ENCODE peak calls at places on chromosomes 6 and 20, in seven cellular contexts. I is mucosa of descending colon; H is heart left ventricle; S is upper lobe of right lung; J is transverse colon; R is CD8-positive, alpha-beta memory T cell; U is psoas muscle. G is an unnamed sample. For H3K9me3, the result is how much of the 10 kb centered on the place peaks cover.

GRCh38 chr6:55046869-55047422 is 127.4 kb upstream of the HCRTR2 start:
- DNase-seq in J (no peak), S (no peak), I (no peak), R (no peak), U (no peak), H (peak), G (no peak)

GRCh38 chr6:136326038-136326561 is 36.5 kb upstream of the BCLAF1 start:
- DNase-seq in S (no peak), H (no peak), U (no peak), R (no peak), I (no peak), J (no peak), G (no peak)

GRCh38 chr6:100460650-100461204 is 4.0 kb downstream of the SIM1 start:
- DNase-seq in R (no peak), I (no peak), J (no peak), S (no peak), U (no peak), H (no peak), G (no peak)

GRCh38 chr20:16027710-16028109 is 545.5 kb downstream of the KIF16B start:
- DNase-seq in U (no peak), H (no peak), S (no peak), I (no peak), J (no peak), R (no peak), G (no peak)

GRCh38 chr6:79922018-79922417 is 25.3 kb downstream of the ELOVL4 start:
- DNase-seq in H (no peak), U (no peak), R (no peak), S (no peak), I (no peak), J (no peak), G (no peak)

GRCh38 chr6:145147559-145147958 is 587.8 kb downstream of the EPM2A start:
- DNase-seq in R (no peak), J (no peak), I (no peak), S (no peak), H (no peak), U (no peak), G (no peak)

GRCh38 chr6:1812034-1812433 is 202.3 kb downstream of the FOXC1 start:
- DNase-seq in S (no peak), R (no peak), H (no peak), U (no peak), I (no peak), J (no peak), G (no peak)

GRCh38 chr6:145071836-145072235 is 663.5 kb downstream of the EPM2A start:
- DNase-seq in S (no peak), R (no peak), U (no peak), H (no peak), I (no peak), J (no peak), G (no peak)

GRCh38 chr6:144134737-144135136 is 15.6 kb upstream of the STX11 start:
- DNase-seq in I (no peak), J (no peak), U (no peak), H (no peak), R (no peak), S (no peak), G (no peak)

GRCh38 chr6:41546866-41547798 is 951 bp downstream of the FOXP4 start:
- DNase-seq in I (peak), R (peak), H (peak), J (peak), S (peak), U (peak), G (peak)

GRCh38 chr6:139257291-139257690 is 34.5 kb downstream of the TXLNB start:
- DNase-seq in R (no peak), S (no peak), J (no peak), I (no peak), H (no peak), U (no peak), G (no peak)

GRCh38 chr20:23631981-23632710 is 5.6 kb downstream of the CST3 start:
- DNase-seq in U (no peak), R (no peak), J (no peak), H (peak), S (no peak), I (peak), G (no peak)

GRCh38 chr20:19633985-19634384 is 124.1 kb upstream of the RIN2 start:
- DNase-seq in I (no peak), U (no peak), J (no peak), H (no peak), R (no peak), S (no peak), G (no peak)

DNA sequence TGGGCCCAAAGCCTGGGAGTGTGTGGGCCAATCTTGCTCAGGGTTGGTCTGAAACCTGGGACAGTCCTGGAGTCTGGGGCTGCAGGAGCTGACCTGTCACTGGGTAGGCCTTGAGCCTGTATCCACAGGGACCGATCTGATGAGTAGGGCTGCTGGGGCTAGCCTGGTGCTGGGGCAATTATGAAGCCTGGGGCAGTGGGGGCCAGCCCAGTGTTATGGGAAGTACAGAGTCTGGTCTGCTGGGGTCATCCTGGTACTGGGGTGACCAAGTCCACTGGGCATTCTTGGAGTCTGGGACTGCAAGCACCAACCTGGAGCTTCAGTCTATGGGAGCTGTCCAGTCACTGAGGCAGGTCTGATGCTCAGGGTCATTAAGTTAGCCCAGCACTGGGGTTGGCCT is 20.7 kb downstream of the DEFB115 start:
- DNase-seq in I (no peak), J (no peak), R (no peak), H (no peak), U (no peak), S (no peak), G (no peak)
- H3K9me3 ChIP-seq in I (half or more), J (under half), R (under half), H (under half), U (under half), S (under half), G (under half)

GRCh38 chr6:169409742-169410312 is 156.2 kb upstream of the THBS2 start:
- DNase-seq in J (no peak), H (no peak), I (no peak), U (no peak), S (no peak), R (no peak), G (no peak)

GRCh38 chr6:169411722-169412121 is 158.1 kb upstream of the THBS2 start:
- DNase-seq in R (no peak), H (no peak), U (no peak), S (no peak), J (no peak), I (no peak), G (no peak)

GRCh38 chr6:169415179-169415578 is 161.5 kb upstream of the THBS2 start:
- DNase-seq in I (no peak), J (no peak), H (no peak), U (no peak), R (no peak), S (no peak), G (no peak)

GRCh38 chr6:169407338-169407737 is 153.7 kb upstream of the THBS2 start:
- DNase-seq in R (no peak), J (no peak), S (no peak), H (no peak), U (no peak), I (no peak), G (no peak)

GRCh38 chr6:169411296-169411695 is 157.7 kb upstream of the THBS2 start:
- DNase-seq in S (no peak), J (no peak), H (no peak), I (no peak), R (no peak), U (no peak), G (no peak)
- H3K9me3 ChIP-seq in S (under half), J (under half), H (under half), I (under half), R (under half), U (under half), G (under half)

DNA sequence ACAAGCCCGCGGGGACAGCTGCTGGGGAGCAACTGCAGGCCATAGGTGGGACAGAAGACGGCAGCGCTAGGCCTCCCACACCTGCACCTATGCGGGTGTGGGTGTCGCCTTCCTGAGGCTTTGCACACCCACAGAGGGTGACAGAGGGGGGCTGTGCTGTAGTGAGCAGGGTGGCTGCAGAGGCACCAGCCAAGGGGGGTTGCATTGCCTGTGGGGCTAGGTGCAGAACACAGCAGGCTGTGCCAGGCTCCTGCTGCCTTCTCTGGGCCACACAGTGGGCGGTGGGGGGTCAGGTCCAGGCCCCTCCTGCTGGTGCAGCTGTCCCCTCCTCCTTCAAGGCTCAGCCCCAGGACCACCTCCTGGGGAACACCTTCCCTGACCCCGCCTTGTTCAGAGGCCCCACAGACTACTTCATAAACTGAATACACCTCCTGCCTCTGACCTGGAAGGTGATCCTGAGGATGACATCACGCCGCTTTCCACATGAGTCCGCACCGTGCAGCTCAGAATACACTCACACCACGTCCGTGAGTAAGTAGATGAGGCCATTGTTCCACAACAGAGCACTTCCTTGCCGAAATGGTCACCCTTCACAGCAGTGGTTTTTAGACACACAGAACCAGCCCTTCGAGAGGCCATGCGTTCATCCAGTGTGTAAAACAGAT is 75.5 kb downstream of the WDR27 start:
- DNase-seq in S (no peak), I (no peak), H (no peak), U (no peak), J (no peak), R (no peak), G (no peak)
- H3K9me3 ChIP-seq in S (under half), I (under half), H (under half), U (under half), J (under half), R (under half), G (under half)

DNA sequence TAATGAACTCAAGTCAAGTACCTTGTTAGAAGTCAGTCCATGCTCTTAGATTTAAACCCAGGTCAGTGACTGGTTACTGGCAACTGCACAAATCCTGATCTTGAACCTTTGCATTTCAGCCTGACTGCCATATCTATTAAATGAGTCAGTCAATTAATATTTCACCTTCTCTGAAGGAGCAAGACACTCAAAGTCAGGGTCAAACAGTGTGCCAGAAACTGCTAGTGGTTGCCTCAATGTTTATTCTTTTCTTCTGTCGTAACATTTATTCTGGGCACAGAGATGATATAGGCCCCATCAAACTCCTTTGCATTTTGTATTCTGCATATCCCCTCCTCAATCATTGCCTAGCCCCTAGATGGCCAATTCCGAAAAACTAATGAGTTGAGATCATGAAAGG is 193.9 kb upstream of the MOCS1 start:
- DNase-seq in S (no peak), H (no peak), R (no peak), I (no peak), J (no peak), U (no peak), G (no peak)
- H3K9me3 ChIP-seq in S (under half), H (under half), R (under half), I (under half), J (under half), U (under half), G (under half)

G was measured in aorta.